ENCODE peak calls at places on chromosomes 2 and 18, in six cellular contexts. Z, O, K, D, A and X are unnamed samples.
A peak's percentile ranks its signal among the peaks of the same experiment; 100 is the strongest.

GRCh38 chr2:69141081-69141480 is 128.1 kb downstream of the ANTXR1 start:
- DNase-seq in Z (no peak), O (no peak), K (peak; percentile 59), D (no peak), A (no peak), X (no peak)

GRCh38 chr2:205763708-205764501 is 81.6 kb downstream of the NRP2 start:
- DNase-seq in Z (no peak), O (peak; percentile 19), K (peak; percentile 91), D (peak; percentile 13), A (no peak), X (peak; percentile 72)

GRCh38 chr2:242098445-242099128 is 229.1 kb downstream of the RTP5 start:
- DNase-seq in Z (no peak), O (no peak), K (no peak), D (peak; percentile 39), A (no peak), X (no peak)

GRCh38 chr2:221486106-221486505 is 86.0 kb downstream of the EPHA4 start:
- DNase-seq in Z (no peak), O (no peak), K (no peak), D (no peak), A (no peak), X (no peak)

GRCh38 chr2:10361220-10361588 is 58.5 kb downstream of the HPCAL1 start:
- DNase-seq in Z (no peak), O (no peak), K (peak; percentile 51), D (no peak), A (no peak), X (no peak)

GRCh38 chr2:144111443-144111842 is 408.5 kb downstream of the ZEB2 start:
- DNase-seq in Z (no peak), O (peak; percentile 64), K (peak; percentile 66), D (no peak), A (no peak), X (no peak)

GRCh38 chr2:120511546-120512320 is 165.8 kb downstream of the INHBB start:
- DNase-seq in Z (peak; percentile 5), O (no peak), K (no peak), D (no peak), A (no peak), X (no peak)

GRCh38 chr2:219460424-219460926 is 25.8 kb downstream of the SPEG start:
- DNase-seq in Z (no peak), O (no peak), K (peak; percentile 68), D (no peak), A (no peak), X (peak; percentile 57)

GRCh38 chr2:146246734-146247523 is 1597.9 kb upstream of the ACVR2A start:
- DNase-seq in Z (no peak), O (no peak), K (no peak), D (no peak), A (no peak), X (no peak)

GRCh38 chr2:164903214-164903613 is 52.1 kb downstream of the SLC38A11 start:
- DNase-seq in Z (no peak), O (no peak), K (peak; percentile 62), D (no peak), A (no peak), X (no peak)

GRCh38 chr2:106068415-106068814 is 125.7 kb downstream of the UXS1 start:
- DNase-seq in Z (no peak), O (no peak), K (no peak), D (no peak), A (no peak), X (no peak)

GRCh38 chr18:47574966-47575365 is 323.5 kb upstream of the SKOR2 start:
- DNase-seq in Z (no peak), O (no peak), K (no peak), D (no peak), A (no peak), X (no peak)

GRCh38 chr2:201261471-201261870 is 1.1 kb downstream of the CASP8 start:
- DNase-seq in Z (peak; percentile 24), O (no peak), K (no peak), D (peak; percentile 14), A (peak; percentile 29), X (peak; percentile 57)

GRCh38 chr18:4455113-4455811 is at the start of gene DLGAP1:
- DNase-seq in Z (peak; percentile 5), O (no peak), K (peak; percentile 7), D (no peak), A (no peak), X (peak; percentile 56)

GRCh38 chr2:42270757-42271156 is 90.3 kb downstream of the COX7A2L start:
- DNase-seq in Z (no peak), O (no peak), K (no peak), D (no peak), A (no peak), X (no peak)

GRCh38 chr2:134736167-134736885 is 17.5 kb upstream of the TMEM163 start:
- DNase-seq in Z (no peak), O (peak; percentile 40), K (peak; percentile 89), D (peak; percentile 55), A (no peak), X (no peak)

GRCh38 chr2:177641321-177641720 is 248.7 kb downstream of the AGPS start:
- DNase-seq in Z (no peak), O (no peak), K (no peak), D (no peak), A (no peak), X (no peak)

GRCh38 chr2:38765149-38765548 is 12.9 kb upstream of the GEMIN6 start:
- DNase-seq in Z (no peak), O (no peak), K (peak; percentile 61), D (no peak), A (no peak), X (no peak)

GRCh38 chr2:1609706-1610485 is 134.4 kb downstream of the PXDN start:
- DNase-seq in Z (no peak), O (no peak), K (no peak), D (no peak), A (no peak), X (no peak)

GRCh38 chr18:9380571-9381390 is 46.2 kb downstream of the TWSG1 start:
- DNase-seq in Z (no peak), O (no peak), K (peak; percentile 32), D (no peak), A (no peak), X (no peak)